ENCODE peak calls at places on chromosome 21, in seven cellular contexts. J is PC-9; D is IMR-90; S is HFF-Myc; I is fibroblast of mammary gland; F is activated CD8-positive, alpha-beta T cell treated with anti-CD3 and anti-CD28 coated beads for 36 hours; V is chondrocyte. H is an unnamed sample.

GRCh38 chr21:27269646-27270045 is 302.8 kb upstream of the ADAMTS5 start:
- DNase-seq in J (no peak), D (peak), S (peak), I (peak), F (no peak), V (no peak), H (peak)

GRCh38 chr21:45060089-45060488 is 14.3 kb upstream of the ADARB1 start:
- DNase-seq in J (no peak), D (no peak), S (no peak), I (no peak), F (no peak), V (no peak), H (no peak)

GRCh38 chr21:33682992-33683627 is 40.8 kb downstream of the ITSN1 start:
- DNase-seq in J (peak), D (peak), S (peak), I (peak), F (no peak), V (no peak), H (no peak)

GRCh38 chr21:44496900-44497550 is 41.7 kb downstream of the LRRC3 start:
- DNase-seq in J (no peak), D (no peak), S (no peak), I (no peak), F (no peak), V (no peak), H (no peak)

GRCh38 chr21:26117324-26117971 is 53.1 kb downstream of the APP start:
- DNase-seq in J (no peak), D (no peak), S (no peak), I (no peak), F (no peak), V (no peak), H (no peak)

GRCh38 chr21:44958471-44959191 is 18.8 kb downstream of the SLX9 start:
- DNase-seq in J (no peak), D (peak), S (no peak), I (peak), F (no peak), V (peak), H (no peak)

GRCh38 chr21:18373631-18374030 is 30.0 kb downstream of the TMPRSS15 start:
- DNase-seq in J (no peak), D (no peak), S (no peak), I (no peak), F (no peak), V (no peak), H (no peak)

GRCh38 chr21:9738527-9738926 is 782.9 kb upstream of the TPTE start:
- DNase-seq in J (no peak), D (no peak), S (no peak), I (no peak), F (no peak), V (no peak), H (no peak)

GRCh38 chr21:27277122-27277521 is 310.2 kb upstream of the ADAMTS5 start:
- DNase-seq in J (no peak), D (peak), S (no peak), I (no peak), F (no peak), V (no peak), H (no peak)

GRCh38 chr21:41957991-41958766 is 4.4 kb upstream of the C2CD2 start:
- DNase-seq in J (peak), D (peak), S (peak), I (peak), F (no peak), V (peak), H (no peak)

GRCh38 chr21:41612674-41613250 is 104.8 kb upstream of the TMPRSS2 start:
- DNase-seq in J (peak), D (peak), S (peak), I (peak), F (peak), V (peak), H (peak)

GRCh38 chr21:45293726-45294401 is 6.2 kb upstream of the POFUT2 start:
- DNase-seq in J (no peak), D (no peak), S (no peak), I (no peak), F (no peak), V (no peak), H (no peak)

GRCh38 chr21:30990514-30991304 is 47.6 kb downstream of the KRTAP19-8 start:
- DNase-seq in J (no peak), D (no peak), S (no peak), I (no peak), F (no peak), V (no peak), H (no peak)

GRCh38 chr21:27693376-27693775 is 726.5 kb upstream of the ADAMTS5 start:
- DNase-seq in J (no peak), D (peak), S (no peak), I (peak), F (no peak), V (no peak), H (no peak)

GRCh38 chr21:42652527-42653491 is 612 bp upstream of the PDE9A start:
- DNase-seq in J (peak), D (peak), S (no peak), I (peak), F (no peak), V (peak), H (no peak)

GRCh38 chr21:32278518-32279376 is at the start of gene MIS18A:
- DNase-seq in J (peak), D (peak), S (peak), I (peak), F (peak), V (peak), H (peak)
- TF ChIP-seq CTCF in J (no peak), D (no peak), S (no peak), I (no peak), F (no peak), V (peak), H (no peak)

GRCh38 chr21:19922122-19922521 is 1076.1 kb upstream of the NCAM2 start:
- DNase-seq in J (no peak), D (no peak), S (no peak), I (no peak), F (no peak), V (no peak), H (no peak)
- TF ChIP-seq CTCF in J (no peak), D (no peak), S (no peak), I (no peak), F (no peak), V (no peak), H (no peak)

GRCh38 chr21:36661511-36662309 is 37.2 kb upstream of the SIM2 start:
- DNase-seq in J (peak), D (peak), S (no peak), I (peak), F (no peak), V (no peak), H (peak)
- TF ChIP-seq CTCF in J (peak), D (peak), S (peak), I (peak), F (peak), V (peak), H (no peak)

DNA sequence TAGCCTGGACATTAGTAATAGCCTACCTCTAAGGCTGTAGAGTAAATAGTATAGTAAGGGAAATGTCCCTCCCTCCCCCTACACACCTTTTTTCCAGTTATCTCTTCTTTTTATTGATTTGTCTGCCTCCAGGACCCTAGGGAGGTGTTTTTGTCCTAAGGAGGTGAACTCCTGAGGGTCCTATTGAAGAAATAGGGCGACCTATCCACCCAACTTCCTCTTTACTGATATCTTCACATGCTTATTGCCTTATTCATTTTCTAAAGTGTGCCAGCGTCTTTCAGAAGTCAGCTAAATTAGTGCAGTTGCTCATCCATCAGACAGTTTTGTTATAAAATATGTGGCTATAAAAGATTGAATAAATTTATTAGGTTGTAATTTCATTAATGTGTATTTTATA is 5.9 kb downstream of the BACH1 start:
- DNase-seq in J (no peak), D (no peak), S (no peak), I (no peak), F (no peak), V (no peak), H (peak)
- TF ChIP-seq CTCF in J (no peak), D (no peak), S (no peak), I (no peak), F (no peak), V (no peak), H (no peak)

DNA sequence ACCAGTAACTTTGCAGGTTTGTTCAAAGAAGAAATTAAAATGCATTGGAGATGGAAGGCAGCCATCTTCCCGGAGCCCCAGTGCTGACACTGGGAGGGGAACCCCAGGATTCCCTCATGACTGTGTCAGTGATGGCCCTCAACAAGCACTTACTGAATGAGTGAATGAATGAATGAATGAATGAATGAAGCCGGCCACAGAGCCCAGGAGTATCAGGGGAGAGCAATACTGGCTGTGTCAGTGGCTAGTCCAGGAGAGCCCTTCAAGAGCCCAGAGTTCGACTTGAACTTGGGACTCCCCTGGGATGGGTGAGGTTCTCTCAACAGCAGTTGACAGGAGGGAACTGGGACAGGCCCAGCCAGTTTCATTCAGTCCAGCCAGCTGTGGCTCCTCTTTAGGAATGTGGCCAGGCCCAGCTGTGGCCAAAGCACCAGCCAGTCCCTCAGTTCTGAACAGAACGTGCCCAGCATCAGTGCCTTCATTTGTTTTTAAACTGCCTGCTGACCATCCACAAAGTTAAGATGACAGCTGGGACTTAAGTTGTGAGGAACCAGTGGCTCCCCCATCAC is 9.2 kb upstream of the ERG start:
- DNase-seq in J (no peak), D (no peak), S (no peak), I (no peak), F (no peak), V (no peak), H (no peak)
- TF ChIP-seq CTCF in J (no peak), D (no peak), S (no peak), I (no peak), F (no peak), V (no peak), H (no peak)

DNA sequence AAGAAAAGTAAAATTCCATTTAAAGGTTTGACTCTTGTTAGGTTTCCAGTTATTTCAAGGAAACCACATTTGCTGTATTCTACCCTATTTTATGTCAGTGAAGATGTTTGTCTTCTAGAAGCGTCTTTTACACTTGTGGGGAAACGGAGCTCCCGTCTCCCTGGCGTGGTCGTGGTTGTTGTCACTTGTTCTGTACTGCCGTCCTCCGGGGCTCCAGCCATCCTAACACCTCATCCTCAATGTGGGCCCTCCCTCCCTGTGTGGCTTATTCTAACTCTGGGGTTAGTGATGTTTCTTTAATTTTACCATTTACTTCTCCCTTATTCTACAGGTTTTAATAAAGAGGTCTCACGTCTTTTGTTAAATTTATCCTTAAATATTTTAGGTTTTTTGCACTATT is 52.7 kb upstream of the DIP2A start:
- DNase-seq in J (no peak), D (no peak), S (no peak), I (no peak), F (no peak), V (peak), H (no peak)
- TF ChIP-seq CTCF in J (no peak), D (no peak), S (no peak), I (no peak), F (no peak), V (no peak), H (no peak)

GRCh38 chr21:14773777-14774345 is 227.7 kb upstream of the SAMSN1 start:
- DNase-seq in J (no peak), D (no peak), S (no peak), I (peak), F (peak), V (no peak), H (peak)
- TF ChIP-seq CTCF in J (peak), D (peak), S (peak), I (peak), F (peak), V (peak), H (peak)

GRCh38 chr21:14308234-14308633 is 74.7 kb downstream of the HSPA13 start:
- DNase-seq in J (no peak), D (no peak), S (no peak), I (no peak), F (no peak), V (no peak), H (peak)

GRCh38 chr21:14303731-14304488 is 79.0 kb downstream of the HSPA13 start:
- DNase-seq in J (peak), D (no peak), S (no peak), I (no peak), F (no peak), V (no peak), H (no peak)

DNA sequence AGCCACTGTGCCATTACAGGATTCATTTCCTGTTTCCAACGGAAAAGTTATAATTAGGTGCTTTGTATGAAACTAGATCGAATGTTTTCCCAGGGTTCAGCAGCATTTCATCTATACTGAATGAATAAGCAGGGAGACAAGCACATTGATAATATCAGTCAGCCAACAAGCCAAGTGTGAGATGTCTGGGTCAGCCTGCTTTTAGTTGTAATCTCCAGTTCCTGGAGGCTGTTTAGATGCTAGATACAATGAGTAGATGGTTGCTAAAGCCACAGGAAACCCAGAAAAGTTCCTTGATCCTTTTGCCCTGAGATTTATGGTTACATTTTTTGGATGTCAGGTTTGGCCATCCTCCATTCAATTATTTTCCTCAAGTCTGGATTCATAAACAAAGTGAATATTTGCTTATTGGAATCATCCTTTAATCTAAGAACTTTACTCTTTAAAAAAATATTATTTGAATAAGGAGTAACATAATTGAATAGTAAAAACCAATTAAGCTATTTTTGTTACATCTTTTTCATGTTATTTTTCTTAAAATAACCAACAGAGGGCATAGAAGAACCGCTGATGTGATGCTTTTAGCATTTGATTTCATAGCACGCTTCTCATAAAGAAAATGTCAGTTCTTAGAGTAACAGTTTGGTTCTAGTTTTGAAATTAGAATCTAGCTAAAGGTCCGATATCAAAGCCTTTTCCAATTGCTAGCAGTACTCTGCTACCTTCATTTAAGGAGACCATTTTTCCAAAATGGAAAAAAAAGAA is 76.6 kb downstream of the HSPA13 start:
- DNase-seq in J (no peak), D (peak), S (no peak), I (peak), F (no peak), V (no peak), H (peak)
- TF ChIP-seq CTCF in J (peak), D (peak), S (no peak), I (peak), F (peak), V (peak), H (no peak)

GRCh38 chr21:34724131-34724856 is 55.5 kb downstream of the CLIC6 start:
- DNase-seq in J (no peak), D (no peak), S (no peak), I (no peak), F (no peak), V (no peak), H (no peak)
- TF ChIP-seq CTCF in J (no peak), D (no peak), S (no peak), I (no peak), F (no peak), V (no peak), H (no peak)

H was measured in NB4.